ENCODE peak calls at places on chromosomes 13 and 19, in nine cellular contexts. B is body of pancreas; L is cardiac muscle cell; R is tibial nerve; H is thoracic aorta; P is naive thymus-derived CD4-positive, alpha-beta T cell; E is uterus; I is RWPE2; D is IMR-90. M is an unnamed sample. For H3K4me1 and H3K9me3, the result is how much of the 10 kb centered on the place peaks cover.

GRCh38 chr13:34748078-34748477 is 194.0 kb upstream of the NBEA start:
- DNase-seq in B (peak), L (no peak), R (no peak), H (no peak), P (no peak), E (peak), I (no peak), D (no peak), M (no peak)

GRCh38 chr19:33780251-33780650 is 16.4 kb upstream of the KCTD15 start:
- DNase-seq in B (no peak), L (no peak), R (no peak), H (no peak), P (no peak), E (no peak), I (no peak), D (no peak), M (no peak)

GRCh38 chr19:3098515-3099346 is 4.6 kb downstream of the GNA11 start:
- DNase-seq in B (peak), L (no peak), R (no peak), H (no peak), P (no peak), E (no peak), I (no peak), D (peak), M (no peak)

GRCh38 chr19:13206581-13206980 is 56.4 kb downstream of the IER2 start:
- DNase-seq in B (no peak), L (no peak), R (no peak), H (no peak), P (no peak), E (no peak), I (no peak), D (no peak), M (no peak)

GRCh38 chr19:45842198-45842597 is 20.7 kb downstream of the SYMPK start:
- DNase-seq in B (no peak), L (no peak), R (no peak), H (no peak), P (no peak), E (no peak), I (no peak), D (no peak), M (no peak)

GRCh38 chr13:28641600-28641926 is 17.4 kb upstream of the POMP start:
- DNase-seq in B (no peak), L (no peak), R (no peak), H (no peak), P (no peak), E (no peak), I (no peak), D (no peak), M (no peak)

GRCh38 chr19:35266904-35267817 is 1.6 kb upstream of the USF2 start:
- DNase-seq in B (peak), L (no peak), R (peak), H (no peak), P (peak), E (peak), I (peak), D (peak), M (peak)

GRCh38 chr19:51018745-51019543 is 565 bp downstream of the KLK10 start:
- DNase-seq in B (no peak), L (peak), R (no peak), H (no peak), P (no peak), E (peak), I (no peak), D (no peak), M (no peak)

GRCh38 chr13:51221674-51222509 is at the start of gene FAM124A:
- DNase-seq in B (peak), L (peak), R (peak), H (no peak), P (peak), E (peak), I (no peak), D (peak), M (peak)

GRCh38 chr13:20197361-20197834 is 4.7 kb upstream of the GJB2 start:
- DNase-seq in B (peak), L (peak), R (no peak), H (no peak), P (no peak), E (no peak), I (no peak), D (peak), M (peak)

GRCh38 chr19:5667751-5668271 is 12.5 kb downstream of the MICOS13 start:
- DNase-seq in B (no peak), L (no peak), R (no peak), H (no peak), P (no peak), E (no peak), I (no peak), D (no peak), M (no peak)

GRCh38 chr19:4831351-4832340 is at the start of gene TICAM1:
- DNase-seq in B (peak), L (peak), R (peak), H (no peak), P (peak), E (peak), I (peak), D (peak), M (peak)

GRCh38 chr13:80359459-80360297 is 18.8 kb upstream of the SPRY2 start:
- DNase-seq in B (no peak), L (peak), R (no peak), H (no peak), P (no peak), E (no peak), I (no peak), D (no peak), M (no peak)

GRCh38 chr13:40318366-40318765 is 348.1 kb downstream of the FOXO1 start:
- DNase-seq in B (peak), L (peak), R (no peak), H (no peak), P (no peak), E (no peak), I (no peak), D (no peak), M (no peak)

GRCh38 chr13:47835470-47836228 is 165.4 kb downstream of the SUCLA2 start:
- DNase-seq in B (no peak), L (no peak), R (no peak), H (no peak), P (no peak), E (no peak), I (no peak), D (no peak), M (no peak)

GRCh38 chr19:14503285-14503684 is 7.4 kb upstream of the GIPC1 start:
- DNase-seq in B (no peak), L (no peak), R (no peak), H (no peak), P (no peak), E (no peak), I (no peak), D (no peak), M (no peak)

GRCh38 chr19:47891923-47892666 is 6.0 kb upstream of the SULT2A1 start:
- DNase-seq in B (peak), L (peak), R (no peak), H (no peak), P (no peak), E (peak), I (no peak), D (no peak), M (no peak)

GRCh38 chr13:86087241-86087640 is 288.0 kb upstream of the SLITRK6 start:
- DNase-seq in B (no peak), L (no peak), R (no peak), H (no peak), P (no peak), E (no peak), I (no peak), D (no peak), M (no peak)

GRCh38 chr13:28659611-28659970 is 661 bp downstream of the POMP start:
- DNase-seq in B (no peak), L (no peak), R (no peak), H (no peak), P (no peak), E (no peak), I (no peak), D (peak), M (peak)

GRCh38 chr13:77509221-77509620 is 26.3 kb upstream of the SCEL start:
- DNase-seq in B (no peak), L (no peak), R (no peak), H (no peak), P (no peak), E (no peak), I (no peak), D (peak), M (no peak)

GRCh38 chr19:5687360-5688198 is 2.5 kb upstream of the RPL36 start:
- DNase-seq in B (no peak), L (no peak), R (no peak), H (no peak), P (no peak), E (no peak), I (no peak), D (no peak), M (no peak)

GRCh38 chr19:57803594-57804325 is 11.0 kb downstream of the ZNF552 start:
- DNase-seq in B (no peak), L (peak), R (no peak), H (no peak), P (no peak), E (no peak), I (no peak), D (peak), M (no peak)

GRCh38 chr19:6736169-6736916 is 1.0 kb downstream of the GPR108 start:
- DNase-seq in B (peak), L (peak), R (peak), H (no peak), P (peak), E (peak), I (no peak), D (peak), M (peak)

GRCh38 chr13:21420706-21421105 is 38.4 kb downstream of the ZDHHC20 start:
- DNase-seq in B (no peak), L (no peak), R (no peak), H (no peak), P (no peak), E (no peak), I (no peak), D (peak), M (no peak)

GRCh38 chr13:64428196-64428595 is 2801.9 kb downstream of the PCDH9 start:
- DNase-seq in B (no peak), L (no peak), R (no peak), H (no peak), P (no peak), E (no peak), I (no peak), D (peak), M (no peak)

GRCh38 chr19:38617283-38617763 is 430 bp downstream of the MAP4K1 start:
- DNase-seq in B (no peak), L (no peak), R (no peak), H (no peak), P (no peak), E (no peak), I (no peak), D (no peak), M (peak)

GRCh38 chr19:31513841-31514240 is 164.6 kb upstream of the TSHZ3 start:
- DNase-seq in B (no peak), L (no peak), R (no peak), H (no peak), P (no peak), E (no peak), I (peak), D (no peak), M (no peak)

GRCh38 chr19:12195501-12195860 is 32.6 kb downstream of the ZNF136 start:
- DNase-seq in B (no peak), L (no peak), R (no peak), H (no peak), P (no peak), E (no peak), I (no peak), D (no peak), M (no peak)
- H3K4me3 ChIP-seq in B (peak), L (no peak), R (peak), H (peak), P (peak), E (peak), I (peak), D (peak), M (peak)

GRCh38 chr19:42178791-42179500 is 38.5 kb downstream of the DEDD2 start:
- DNase-seq in B (no peak), L (peak), R (no peak), H (no peak), P (no peak), E (no peak), I (no peak), D (no peak), M (no peak)

GRCh38 chr19:42177686-42178019 is 39.8 kb downstream of the DEDD2 start:
- DNase-seq in B (no peak), L (no peak), R (no peak), H (no peak), P (no peak), E (no peak), I (no peak), D (no peak), M (no peak)

GRCh38 chr19:42176990-42177685 is 40.3 kb downstream of the DEDD2 start:
- DNase-seq in B (peak), L (peak), R (peak), H (no peak), P (peak), E (peak), I (no peak), D (peak), M (peak)

GRCh38 chr19:42176649-42176989 is 40.9 kb downstream of the DEDD2 start:
- DNase-seq in B (no peak), L (peak), R (no peak), H (no peak), P (peak), E (no peak), I (no peak), D (no peak), M (no peak)

GRCh38 chr19:42179501-42179817 is 38.0 kb downstream of the DEDD2 start:
- DNase-seq in B (no peak), L (no peak), R (no peak), H (no peak), P (no peak), E (no peak), I (no peak), D (no peak), M (no peak)
- H3K4me1 ChIP-seq in B (under half), L (under half), R (under half), H (under half), P (under half), E (under half), I (under half), D (under half), M (under half)

DNA sequence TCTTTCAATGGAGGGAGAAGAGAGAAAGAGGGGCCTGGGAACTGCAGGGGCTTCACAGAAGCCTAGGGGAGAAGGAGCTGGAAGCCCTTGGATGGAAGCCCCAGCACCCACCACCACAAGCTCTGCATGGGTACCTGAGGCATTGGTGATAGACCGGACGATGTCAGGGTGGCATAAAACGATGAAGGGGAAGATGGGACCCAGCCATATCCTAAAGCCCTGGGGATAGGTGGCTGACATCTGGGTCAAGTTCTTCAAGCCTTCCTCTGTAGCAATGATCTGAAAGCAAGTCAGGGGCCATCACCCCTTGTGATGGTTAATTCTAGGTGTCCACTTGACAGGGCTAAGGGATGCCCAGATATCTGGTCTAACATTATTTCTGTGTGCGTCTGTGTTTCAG is 11.2 kb upstream of the OR10H5 start:
- DNase-seq in B (no peak), L (no peak), R (no peak), H (no peak), P (no peak), E (no peak), I (no peak), D (no peak), M (no peak)
- H3K9me3 ChIP-seq in B (under half), L (under half), R (under half), H (under half), P (under half), E (under half), I (under half), D (half or more), M (under half)

DNA sequence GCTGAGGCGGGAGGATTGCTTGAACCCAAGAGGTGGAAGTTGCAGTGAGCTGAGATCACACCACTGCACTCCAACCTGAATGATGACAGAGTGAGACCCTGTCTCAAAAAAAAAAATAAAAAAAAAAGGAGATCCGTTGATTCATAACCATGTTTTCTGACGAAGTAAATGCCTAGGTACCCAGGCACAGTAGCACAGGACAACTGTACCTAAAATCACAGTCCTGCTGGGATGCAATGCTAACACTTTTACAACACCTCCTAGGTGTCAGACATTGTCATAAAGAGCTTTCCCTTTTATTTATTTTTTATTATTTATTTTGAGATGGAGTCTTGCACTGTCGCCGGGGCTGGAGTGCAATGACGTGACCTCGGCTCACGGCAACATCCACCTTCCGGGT is 2.5 kb upstream of the TTC9B start:
- DNase-seq in B (no peak), L (no peak), R (no peak), H (no peak), P (no peak), E (no peak), I (no peak), D (no peak), M (no peak)
- H3K4me3 ChIP-seq in B (no peak), L (no peak), R (no peak), H (no peak), P (no peak), E (no peak), I (no peak), D (no peak), M (no peak)